ENCODE peak calls at places on chromosomes 12 and 14, in nine cellular contexts. B is heart left ventricle; M is fibroblast of mammary gland; O is HCEC 1CT; Q is sigmoid colon; L is stimulated activated CD8-positive, alpha-beta memory T cell treated with anti-CD3 and anti-CD28 coated beads, Interleukin-2, amount 100 ng/mL, for 1 hour; I is EL; V is A549; D is stomach. Y is an unnamed sample.

GRCh38 chr14:89473979-89474378 is 56.9 kb upstream of the FOXN3 start:
- DNase-seq in M (peak), Q (no peak), L (no peak), D (no peak), O (peak), V (no peak), I (peak), B (no peak), Y (no peak)

GRCh38 chr12:46959484-46959883 is 119.9 kb upstream of the PCED1B start:
- DNase-seq in V (peak), L (no peak), B (no peak), O (peak), D (no peak), M (peak), I (peak), Q (no peak), Y (no peak)

GRCh38 chr14:54343276-54344121 is 53.3 kb upstream of the CDKN3 start:
- DNase-seq in L (no peak), M (peak), B (no peak), O (no peak), V (no peak), D (no peak), Q (no peak), I (no peak), Y (no peak)

GRCh38 chr12:132936163-132936562 is 19.9 kb downstream of the ZNF605 start:
- DNase-seq in I (no peak), L (no peak), Q (no peak), B (no peak), M (no peak), D (no peak), O (no peak), V (no peak), Y (no peak)

GRCh38 chr12:83537428-83538053 is 850.8 kb downstream of the TMTC2 start:
- DNase-seq in Q (no peak), L (no peak), M (no peak), V (no peak), I (no peak), B (no peak), D (no peak), O (no peak), Y (no peak)

GRCh38 chr12:62817556-62818271 is 117.2 kb downstream of the PPM1H start:
- DNase-seq in B (no peak), O (peak), M (peak), V (no peak), L (no peak), D (no peak), Q (no peak), I (no peak), Y (no peak)

GRCh38 chr14:73242274-73242960 is 5.1 kb downstream of the PAPLN start:
- DNase-seq in I (no peak), V (no peak), B (no peak), L (no peak), Q (no peak), D (no peak), O (no peak), M (peak), Y (no peak)

GRCh38 chr12:47757840-47758583 is 668 bp downstream of the RAPGEF3 start:
- DNase-seq in D (peak), M (no peak), I (no peak), B (no peak), Q (no peak), O (no peak), L (no peak), V (no peak), Y (no peak)

GRCh38 chr14:100893760-100894159 is 9.8 kb downstream of the RTL1 start:
- DNase-seq in O (no peak), L (no peak), D (peak), B (no peak), I (no peak), M (no peak), Q (peak), V (no peak), Y (no peak)

GRCh38 chr12:77796775-77797174 is 33.9 kb upstream of the NAV3 start:
- DNase-seq in I (peak), Q (no peak), V (no peak), L (no peak), O (peak), M (peak), D (no peak), B (no peak), Y (no peak)

GRCh38 chr12:120388711-120389431 is 19.9 kb upstream of the MSI1 start:
- DNase-seq in O (no peak), V (no peak), B (no peak), I (no peak), L (no peak), Q (no peak), M (no peak), D (no peak), Y (no peak)

GRCh38 chr12:76980196-76980595 is 85.2 kb downstream of the E2F7 start:
- DNase-seq in D (no peak), I (no peak), L (no peak), B (no peak), V (no peak), Q (no peak), O (no peak), M (no peak), Y (no peak)

GRCh38 chr12:6915023-6915788 is 826 bp downstream of the ENO2 start:
- DNase-seq in V (peak), D (no peak), L (no peak), M (no peak), I (peak), B (no peak), O (no peak), Q (peak), Y (no peak)

GRCh38 chr12:95102916-95103671 is 29.7 kb upstream of the NR2C1 start:
- DNase-seq in M (peak), V (peak), O (peak), I (peak), L (no peak), Q (no peak), B (no peak), D (no peak), Y (no peak)

GRCh38 chr14:74978416-74978947 is 23.1 kb upstream of the PGF start:
- DNase-seq in I (peak), M (no peak), O (no peak), B (no peak), Q (no peak), L (no peak), D (no peak), V (no peak), Y (no peak)

GRCh38 chr14:88786715-88787114 is 6.0 kb downstream of the EML5 start:
- DNase-seq in Q (no peak), B (no peak), I (no peak), D (no peak), O (no peak), L (no peak), V (no peak), M (no peak), Y (no peak)

GRCh38 chr12:46364777-46365580 is 7.6 kb downstream of the SLC38A2 start:
- DNase-seq in O (peak), L (no peak), M (peak), I (peak), V (peak), D (peak), Q (peak), B (peak), Y (no peak)

GRCh38 chr12:112183141-112183581 is 57.8 kb downstream of the TRAFD1 start:
- DNase-seq in L (no peak), B (no peak), V (no peak), O (no peak), I (no peak), M (peak), Q (no peak), D (no peak), Y (no peak)

GRCh38 chr14:93078830-93079229 is 36.9 kb downstream of the ITPK1 start:
- DNase-seq in I (peak), M (peak), Q (no peak), D (no peak), L (no peak), V (no peak), B (no peak), O (no peak), Y (no peak)

GRCh38 chr14:51070732-51071131 is 24.2 kb downstream of the TRIM9 start:
- DNase-seq in D (no peak), L (no peak), O (no peak), M (no peak), I (no peak), V (no peak), Q (no peak), B (no peak), Y (no peak)

GRCh38 chr14:50786821-50787464 is 44.0 kb downstream of the NIN start:
- DNase-seq in O (no peak), L (no peak), V (no peak), M (no peak), I (no peak), Q (no peak), B (no peak), D (no peak), Y (no peak)

GRCh38 chr14:78790262-78790661 is 620.1 kb downstream of the NRXN3 start:
- DNase-seq in L (no peak), V (peak), O (peak), I (no peak), Q (no peak), B (no peak), M (peak), D (no peak), Y (no peak)

GRCh38 chr12:122121341-122122192 is 43.0 kb downstream of the MLXIP start:
- DNase-seq in B (peak), L (no peak), M (no peak), O (no peak), D (no peak), Q (peak), V (no peak), I (no peak), Y (no peak)

GRCh38 chr12:24991209-24992049 is 42.5 kb upstream of the BCAT1 start:
- DNase-seq in M (peak), D (no peak), Q (no peak), L (no peak), B (no peak), I (peak), O (peak), V (peak), Y (peak)

GRCh38 chr14:54533100-54533499 is 23.4 kb downstream of the CGRRF1 start:
- DNase-seq in O (no peak), B (no peak), V (no peak), I (no peak), D (no peak), Q (no peak), M (no peak), L (no peak), Y (no peak)

GRCh38 chr14:60561845-60562746 is 53.1 kb downstream of the SIX6 start:
- DNase-seq in I (peak), L (no peak), Q (peak), D (peak), M (peak), V (peak), O (peak), B (peak), Y (no peak)

GRCh38 chr14:92940543-92940942 is 17.6 kb downstream of the CHGA start:
- DNase-seq in B (no peak), V (no peak), D (no peak), O (no peak), M (no peak), I (no peak), L (no peak), Q (no peak), Y (no peak)

GRCh38 chr12:107319536-107320030 is 226.2 kb upstream of the CRY1 start:
- DNase-seq in B (no peak), V (no peak), I (peak), L (no peak), O (no peak), M (no peak), Q (no peak), D (no peak), Y (peak)

GRCh38 chr12:105922670-105923102 is 216.1 kb downstream of the NUAK1 start:
- DNase-seq in M (peak), D (no peak), V (peak), Q (no peak), O (peak), I (peak), B (no peak), L (no peak), Y (no peak)

GRCh38 chr14:89340200-89340667 is 76.8 kb downstream of the FOXN3 start:
- DNase-seq in B (no peak), Q (no peak), L (no peak), I (no peak), M (peak), O (peak), D (no peak), V (no peak), Y (no peak)

GRCh38 chr12:34163443-34163842 is 141.1 kb downstream of the ALG10 start:
- DNase-seq in I (no peak), V (no peak), D (no peak), L (no peak), M (no peak), Q (no peak), O (no peak), B (no peak), Y (no peak)